ENCODE peak calls at places on chromosomes 1 and 21, in four cellular contexts. W is WTC11, U is GM12878, O is K562. P is an unnamed sample.

GRCh38 chr21:37873655-37874054 is 42.6 kb downstream of the KCNJ6 start:
- DNase-seq in O (no peak), U (no peak), W (no peak), P (no peak)

GRCh38 chr1:200905411-200906052 is 10.8 kb downstream of the INAVA start:
- DNase-seq in W (no peak), U (no peak), O (no peak), P (no peak)

GRCh38 chr1:115828101-115829022 is 12.6 kb downstream of the NHLH2 start:
- DNase-seq in W (peak), U (no peak), O (peak), P (peak)

GRCh38 chr1:226761322-226761721 is 22.2 kb upstream of the ITPKB start:
- DNase-seq in U (no peak), O (no peak), W (no peak), P (no peak)

GRCh38 chr1:150874455-150875196 is 1.8 kb downstream of the ARNT start:
- DNase-seq in U (no peak), W (no peak), O (no peak), P (no peak)

GRCh38 chr21:34724131-34724856 is 55.5 kb downstream of the CLIC6 start:
- DNase-seq in O (no peak), U (no peak), W (no peak), P (no peak)

GRCh38 chr1:29629401-29629800 is 393.1 kb downstream of the PTPRU start:
- DNase-seq in W (no peak), O (no peak), U (no peak), P (no peak)

GRCh38 chr1:232900818-232901217 is 49.6 kb upstream of the NTPCR start:
- DNase-seq in O (no peak), U (no peak), W (no peak), P (no peak)

GRCh38 chr1:211566431-211567025 is 12.4 kb downstream of the SLC30A1 start:
- DNase-seq in U (peak), W (no peak), O (no peak), P (no peak)

GRCh38 chr21:35150562-35151226 is 101.6 kb upstream of the RUNX1 start:
- DNase-seq in W (no peak), U (no peak), O (no peak), P (no peak)

GRCh38 chr1:221397606-221398005 is 344.3 kb downstream of the DUSP10 start:
- DNase-seq in U (no peak), O (no peak), W (no peak), P (no peak)

DNA sequence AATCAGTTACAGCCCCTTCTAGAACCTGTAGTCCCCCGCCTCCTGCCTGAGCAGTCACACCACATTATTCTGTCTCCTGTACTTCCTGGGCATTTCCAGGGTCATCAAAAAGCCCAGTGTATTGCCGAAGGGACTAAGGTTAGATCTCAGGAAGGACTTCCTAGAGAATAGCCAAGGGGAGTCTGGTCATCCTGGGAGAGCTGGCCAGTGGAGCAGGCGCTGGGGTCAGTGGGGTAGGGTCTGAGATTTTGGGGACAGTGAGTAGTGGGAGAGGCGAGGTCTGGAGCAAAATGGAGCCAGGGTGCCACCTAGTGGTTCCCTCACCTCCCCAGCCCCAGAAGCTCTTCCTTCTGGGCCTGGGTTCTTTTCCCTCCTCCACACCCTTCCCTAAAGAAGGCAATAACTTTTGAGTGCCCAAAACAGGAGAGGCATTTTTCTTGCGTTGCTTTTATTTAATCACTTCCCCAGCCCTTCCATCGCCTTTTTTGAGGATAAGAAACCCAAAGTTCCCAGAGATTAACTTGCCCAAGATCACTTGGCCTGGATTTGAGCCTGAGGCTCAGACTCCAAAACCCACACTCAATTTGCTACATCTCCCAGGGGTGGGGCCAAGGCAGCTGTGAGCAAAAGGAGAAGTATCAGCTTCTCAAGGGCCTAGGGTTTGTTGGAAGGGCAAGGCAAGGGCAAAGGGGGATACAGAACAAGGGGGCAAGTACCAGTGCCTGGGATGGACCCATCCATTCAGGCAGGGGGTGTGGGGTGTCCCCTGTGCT is 7.3 kb upstream of the PMVK start:
- DNase-seq in U (no peak), O (peak), W (peak), P (peak)
- TF ChIP-seq USF1 in U (no peak), O (no peak), W (no peak), P (no peak)

DNA sequence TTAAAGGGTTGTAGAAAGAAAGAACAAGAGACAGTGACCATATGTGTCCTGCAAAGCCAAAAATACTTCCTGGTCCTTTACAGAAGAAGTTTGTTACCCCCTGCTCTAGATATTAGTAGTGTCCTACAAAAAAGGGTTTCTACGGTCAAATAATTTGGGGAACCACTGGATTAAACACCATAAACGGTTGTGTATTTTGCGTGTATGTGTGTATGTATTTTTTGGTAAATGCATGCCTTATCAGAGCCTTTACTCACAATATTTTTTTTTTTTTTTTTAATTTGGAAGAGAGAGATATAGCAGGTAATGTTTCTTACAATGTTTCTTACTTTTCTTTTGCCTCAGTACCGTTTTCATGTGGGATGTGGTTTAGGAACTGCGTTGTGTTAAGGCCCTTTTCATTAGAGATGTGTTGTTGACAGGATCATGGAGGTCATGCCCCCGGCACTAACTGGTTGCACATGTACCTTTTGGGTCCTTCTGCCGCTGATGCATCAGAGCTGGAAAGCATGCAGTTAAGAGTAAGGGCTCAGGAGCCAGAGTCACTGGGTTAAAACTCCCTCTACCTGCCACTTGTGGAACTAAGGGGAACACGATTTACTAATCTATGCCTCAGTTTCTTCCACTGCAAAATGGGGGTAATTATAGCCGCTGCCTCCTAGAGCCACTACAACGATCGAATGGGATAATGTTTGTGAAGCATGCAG is 234.6 kb upstream of the KAZN start:
- DNase-seq in O (no peak), W (no peak), U (no peak), P (no peak)
- TF ChIP-seq USF1 in O (no peak), W (no peak), U (no peak), P (no peak)

GRCh38 chr1:18868354-18868753 is 8.9 kb upstream of the TAS1R2 start:
- DNase-seq in O (no peak), U (no peak), W (no peak), P (no peak)
- TF ChIP-seq USF1 in O (no peak), U (no peak), W (no peak), P (no peak)

GRCh38 chr1:15718199-15718601 is 17.9 kb upstream of the SLC25A34 start:
- DNase-seq in O (no peak), W (no peak), U (no peak), P (no peak)
- TF ChIP-seq USF1 in O (no peak), W (no peak), U (no peak), P (no peak)

P was measured in SK-N-SH.